ENCODE peak calls at places on chromosome 15, in five cellular contexts. Y is endodermal cell, G is cardiac muscle cell, T is choroid plexus epithelial cell, K is cardiac fibroblast. C is an unnamed sample.
A peak's percentile ranks its signal among the peaks of the same experiment; 100 is the strongest.

GRCh38 chr15:62402687-62403086 is 237.6 kb upstream of the C2CD4B start:
- DNase-seq in K (no peak), Y (no peak), T (no peak), G (no peak), C (no peak)

GRCh38 chr15:83571820-83572707 is 81.9 kb upstream of the ADAMTSL3 start:
- DNase-seq in G (peak; percentile 38), T (peak; percentile 62), Y (no peak), K (peak; percentile 46), C (no peak)

GRCh38 chr15:94912760-94913159 is 681.4 kb downstream of the MCTP2 start:
- DNase-seq in K (no peak), T (no peak), G (no peak), Y (no peak), C (no peak)

GRCh38 chr15:31360158-31360561 is 33.5 kb downstream of the KLF13 start:
- DNase-seq in Y (no peak), G (no peak), T (no peak), K (no peak), C (no peak)

GRCh38 chr15:87387681-87388240 is 868.8 kb downstream of the NTRK3 start:
- DNase-seq in T (no peak), K (no peak), G (no peak), Y (no peak), C (no peak)

GRCh38 chr15:55917881-55918296 is 75.5 kb downstream of the NEDD4 start:
- DNase-seq in G (peak; percentile 35), K (peak; percentile 90), Y (no peak), T (peak; percentile 96), C (no peak)

GRCh38 chr15:39959411-39959810 is 25.5 kb downstream of the EIF2AK4 start:
- DNase-seq in G (no peak), T (no peak), K (peak; percentile 36), Y (no peak), C (no peak)

GRCh38 chr15:60905587-60905986 is 323.5 kb downstream of the RORA start:
- DNase-seq in G (no peak), T (no peak), K (no peak), Y (peak; percentile 73), C (no peak)

GRCh38 chr15:82739086-82739485 is 29.4 kb upstream of the AP3B2 start:
- DNase-seq in T (peak; percentile 41), Y (no peak), K (no peak), G (no peak), C (no peak)

GRCh38 chr15:99054025-99054387 is 46.4 kb upstream of the PGPEP1L start:
- DNase-seq in T (no peak), Y (no peak), G (no peak), K (no peak), C (no peak)

GRCh38 chr15:100338971-100339444 is 2.8 kb downstream of the ADAMTS17 start:
- DNase-seq in T (peak; percentile 77), K (peak; percentile 88), Y (peak; percentile 89), G (peak; percentile 85), C (no peak)

GRCh38 chr15:40493089-40493840 is 22.5 kb downstream of the CHST14 start:
- DNase-seq in K (no peak), Y (no peak), G (no peak), T (no peak), C (no peak)

GRCh38 chr15:63803106-63803886 is 30.5 kb downstream of the HERC1 start:
- DNase-seq in Y (no peak), K (peak; percentile 20), T (no peak), G (no peak), C (no peak)

GRCh38 chr15:31238906-31239305 is 87.7 kb upstream of the KLF13 start:
- DNase-seq in G (no peak), K (no peak), T (no peak), Y (no peak), C (no peak)

GRCh38 chr15:57640935-57641682 is 49.4 kb downstream of the MYZAP start:
- DNase-seq in G (peak; percentile 32), Y (peak; percentile 60), T (peak; percentile 60), K (peak; percentile 46), C (no peak)

GRCh38 chr15:52230073-52230472 is 38.9 kb upstream of the GNB5 start:
- DNase-seq in G (no peak), K (no peak), Y (no peak), T (no peak), C (no peak)

GRCh38 chr15:55791576-55792400 is 48.8 kb upstream of the PRTG start:
- DNase-seq in G (no peak), K (peak; percentile 87), T (peak; percentile 90), Y (no peak), C (no peak)

GRCh38 chr15:87638554-87639083 is 617.9 kb downstream of the NTRK3 start:
- DNase-seq in Y (no peak), K (no peak), T (no peak), G (no peak), C (no peak)

GRCh38 chr15:57384816-57385215 is 8.5 kb downstream of the CGNL1 start:
- DNase-seq in K (peak; percentile 58), Y (no peak), T (peak; percentile 80), G (no peak), C (no peak)

GRCh38 chr15:45867281-45867680 is 232.5 kb downstream of the SQOR start:
- DNase-seq in G (no peak), K (no peak), Y (no peak), T (no peak), C (no peak)

GRCh38 chr15:31262901-31263671 is 63.5 kb upstream of the KLF13 start:
- DNase-seq in G (no peak), Y (peak; percentile 33), K (peak; percentile 52), T (peak; percentile 67), C (peak; percentile 82)

GRCh38 chr15:70259640-70260066 is 161.9 kb upstream of the TLE3 start:
- DNase-seq in T (no peak), K (no peak), G (no peak), Y (peak; percentile 80), C (peak; percentile 48)

GRCh38 chr15:40243126-40243810 is 4.4 kb downstream of the PAK6 start:
- DNase-seq in K (no peak), G (no peak), T (no peak), Y (no peak), C (no peak)

GRCh38 chr15:74543583-74543982 is 2.6 kb downstream of the ARID3B start:
- DNase-seq in K (no peak), T (no peak), G (no peak), Y (no peak), C (peak; percentile 30)

GRCh38 chr15:70029297-70029701 is 68.4 kb downstream of the TLE3 start:
- DNase-seq in Y (no peak), K (no peak), G (no peak), T (no peak), C (no peak)

GRCh38 chr15:82307714-82308081 is 41.6 kb downstream of the GOLGA6L10 start:
- DNase-seq in Y (no peak), K (no peak), G (no peak), T (no peak), C (no peak)

GRCh38 chr15:75358771-75359536 is 9.5 kb downstream of the MAN2C1 start:
- DNase-seq in K (no peak), Y (no peak), T (no peak), G (no peak), C (no peak)

GRCh38 chr15:70094690-70095311 is 2.9 kb downstream of the TLE3 start:
- DNase-seq in K (peak; percentile 43), Y (no peak), T (peak; percentile 51), G (peak; percentile 23), C (no peak)

GRCh38 chr15:70066422-70066821 is 31.3 kb downstream of the TLE3 start:
- DNase-seq in K (peak; percentile 14), T (no peak), Y (no peak), G (no peak), C (no peak)

GRCh38 chr15:61831505-61831921 is 228.7 kb downstream of the VPS13C start:
- DNase-seq in K (no peak), G (no peak), Y (no peak), T (no peak), C (no peak)

GRCh38 chr15:72566973-72567372 is 87.5 kb upstream of the GOLGA6B start:
- DNase-seq in K (no peak), Y (no peak), G (no peak), T (no peak), C (no peak)

GRCh38 chr15:95561463-95561862 is 769.0 kb upstream of the NR2F2 start:
- DNase-seq in G (no peak), K (no peak), Y (no peak), T (peak; percentile 47), C (no peak)

GRCh38 chr15:77609558-77609957 is 23.2 kb downstream of the LINGO1 start:
- DNase-seq in G (no peak), K (no peak), Y (no peak), T (no peak), C (no peak)

GRCh38 chr15:25790003-25790660 is 73.0 kb downstream of the ATP10A start:
- DNase-seq in Y (no peak), T (peak; percentile 25), K (peak; percentile 74), G (no peak), C (no peak)

GRCh38 chr15:33994005-33994615 is 25.8 kb downstream of the CHRM5 start:
- DNase-seq in K (peak; percentile 51), T (peak; percentile 79), G (peak; percentile 28), Y (peak; percentile 79), C (no peak)
- TF ChIP-seq CTCF in K (peak; percentile 59), T (peak; percentile 81), G (peak; percentile 55), Y (peak; percentile 73), C (no peak)

GRCh38 chr15:49675051-49675450 is 54.2 kb downstream of the DTWD1 start:
- DNase-seq in K (peak; percentile 82), T (peak; percentile 72), Y (no peak), G (no peak), C (no peak)
- TF ChIP-seq CTCF in K (peak; percentile 57), T (peak; percentile 43), Y (peak; percentile 59), G (no peak), C (no peak)

DNA sequence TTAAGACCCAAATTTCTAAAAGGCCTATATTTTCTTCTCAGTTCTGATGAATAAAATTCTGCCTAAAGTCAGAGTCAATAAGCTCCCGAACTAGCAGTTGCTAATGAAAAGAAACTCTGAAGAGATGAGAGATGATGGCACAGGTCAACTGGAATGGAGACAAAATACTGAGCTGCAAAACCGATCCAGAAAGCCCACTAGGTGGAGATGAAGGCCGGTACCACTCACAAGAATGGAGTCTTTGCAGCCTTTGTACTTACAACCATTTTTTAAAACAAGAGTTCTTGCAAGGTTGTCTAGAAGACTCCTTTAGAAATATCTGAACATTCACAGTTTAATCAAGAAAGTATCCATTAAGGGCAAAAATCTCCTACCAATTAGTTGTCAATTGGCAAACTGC is 119.9 kb upstream of the TJP1 start:
- DNase-seq in K (peak; percentile 33), Y (no peak), G (peak; percentile 31), T (peak; percentile 75), C (no peak)
- TF ChIP-seq CTCF in K (peak; percentile 30), Y (peak; percentile 73), G (peak; percentile 24), T (peak; percentile 77), C (no peak)

DNA sequence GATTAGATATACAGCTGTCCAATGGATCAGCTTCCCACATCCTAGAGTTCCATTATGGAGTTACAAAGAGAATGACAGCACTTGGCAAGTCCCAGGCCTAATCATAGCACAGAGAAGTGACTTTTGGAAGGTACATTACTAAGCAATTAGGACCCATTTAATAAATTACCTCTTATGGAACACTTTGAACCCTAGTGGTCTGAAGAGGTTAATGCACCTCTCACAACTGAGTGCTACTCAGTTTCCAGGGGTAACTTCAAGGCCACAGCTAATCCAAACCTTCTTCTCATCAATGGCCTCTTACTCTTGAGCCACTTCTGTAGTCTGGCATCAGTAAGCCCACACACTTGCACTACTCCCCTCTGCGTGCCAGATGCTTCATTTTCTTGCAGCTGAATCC is 34.9 kb upstream of the MEIS2 start:
- DNase-seq in K (no peak), G (peak; percentile 58), T (peak; percentile 30), Y (peak; percentile 49), C (no peak)
- TF ChIP-seq CTCF in K (peak; percentile 50), G (peak; percentile 39), T (peak; percentile 49), Y (peak; percentile 75), C (peak; percentile 2)

GRCh38 chr15:66588537-66588936 is 22.7 kb upstream of the LCTL start:
- DNase-seq in G (peak; percentile 48), T (no peak), Y (peak; percentile 87), K (no peak), C (no peak)
- TF ChIP-seq CTCF in G (peak; percentile 25), T (peak; percentile 40), Y (peak; percentile 79), K (no peak), C (no peak)

C was measured in B cell.